ENCODE peak calls at places on chromosomes 2 and 18, in nine cellular contexts. B is suprapubic skin; S is sigmoid colon; D is AG09309; I is A549; N is CD8-positive, alpha-beta memory T cell; O is cardiac muscle cell; X is foreskin fibroblast; R is Karpas-422. J is an unnamed sample.

GRCh38 chr2:201821080-201821479 is 14.7 kb downstream of the CDK15 start:
- DNase-seq in B (no peak), S (no peak), D (no peak), I (no peak), N (no peak), O (no peak), X (no peak), R (no peak), J (no peak)

GRCh38 chr2:98899041-98899702 is 36.9 kb downstream of the CRACDL start:
- DNase-seq in B (no peak), S (peak; percentile 28), D (no peak), I (no peak), N (no peak), O (no peak), X (no peak), R (no peak), J (no peak)

GRCh38 chr2:29260151-29260772 is 145.0 kb downstream of the CLIP4 start:
- DNase-seq in B (no peak), S (peak; percentile 18), D (no peak), I (no peak), N (no peak), O (peak; percentile 57), X (peak; percentile 35), R (no peak), J (no peak)

GRCh38 chr18:57054891-57055290 is 92.0 kb upstream of the BOD1L2 start:
- DNase-seq in B (no peak), S (no peak), D (no peak), I (no peak), N (no peak), O (no peak), X (no peak), R (no peak), J (no peak)

GRCh38 chr2:185142677-185143076 is 544.3 kb downstream of the ZNF804A start:
- DNase-seq in B (no peak), S (no peak), D (no peak), I (no peak), N (no peak), O (no peak), X (no peak), R (no peak), J (no peak)

GRCh38 chr2:230953843-230954242 is 28.8 kb upstream of the GPR55 start:
- DNase-seq in B (no peak), S (no peak), D (no peak), I (no peak), N (no peak), O (no peak), X (no peak), R (no peak), J (no peak)

GRCh38 chr2:26649322-26649721 is 8.2 kb upstream of the CIB4 start:
- DNase-seq in B (no peak), S (no peak), D (peak; percentile 10), I (no peak), N (no peak), O (no peak), X (no peak), R (no peak), J (no peak)

GRCh38 chr2:55010149-55010591 is 40.1 kb downstream of the RTN4 start:
- DNase-seq in B (peak; percentile 70), S (peak; percentile 73), D (peak; percentile 11), I (peak; percentile 67), N (peak; percentile 72), O (peak; percentile 52), X (no peak), R (peak; percentile 87), J (no peak)

GRCh38 chr2:239293450-239294430 is 107.1 kb downstream of the HDAC4 start:
- DNase-seq in B (peak; percentile 51), S (peak; percentile 67), D (no peak), I (no peak), N (peak; percentile 62), O (no peak), X (no peak), R (no peak), J (no peak)

GRCh38 chr2:58063641-58064040 is 17.0 kb downstream of the VRK2 start:
- DNase-seq in B (no peak), S (no peak), D (peak; percentile 64), I (no peak), N (no peak), O (peak; percentile 72), X (peak; percentile 69), R (no peak), J (no peak)

GRCh38 chr2:23454501-23455120 is 69.6 kb downstream of the KLHL29 start:
- DNase-seq in B (no peak), S (no peak), D (no peak), I (no peak), N (no peak), O (no peak), X (no peak), R (no peak), J (no peak)

GRCh38 chr18:68555935-68556334 is 159.0 kb downstream of the TMX3 start:
- DNase-seq in B (no peak), S (no peak), D (no peak), I (no peak), N (no peak), O (no peak), X (peak; percentile 49), R (no peak), J (no peak)

GRCh38 chr18:50194623-50195532 is at the start of gene MYO5B:
- DNase-seq in B (no peak), S (no peak), D (no peak), I (peak; percentile 7), N (no peak), O (peak; percentile 2), X (no peak), R (peak; percentile 70), J (peak; percentile 20)

GRCh38 chr18:50196261-50196660 is 1.3 kb upstream of the MYO5B start:
- DNase-seq in B (no peak), S (no peak), D (no peak), I (no peak), N (no peak), O (no peak), X (no peak), R (no peak), J (no peak)

GRCh38 chr18:50193796-50194622 is 938 bp downstream of the MYO5B start:
- DNase-seq in B (peak; percentile 65), S (no peak), D (no peak), I (no peak), N (no peak), O (no peak), X (no peak), R (no peak), J (no peak)

GRCh38 chr18:50192903-50193795 is 1.8 kb downstream of the MYO5B start:
- DNase-seq in B (no peak), S (no peak), D (no peak), I (no peak), N (no peak), O (no peak), X (no peak), R (no peak), J (no peak)

GRCh38 chr18:50195689-50196088 is 742 bp upstream of the MYO5B start:
- DNase-seq in B (no peak), S (no peak), D (no peak), I (no peak), N (no peak), O (no peak), X (no peak), R (no peak), J (no peak)
- H3K4me3 ChIP-seq in B (peak overlapping the region; percentile 71), S (no peak overlapping the region), D (no peak overlapping the region), I (no peak overlapping the region), N (no peak overlapping the region), O (no peak overlapping the region), X (no peak overlapping the region), R (no peak overlapping the region), J (no peak overlapping the region)

GRCh38 chr2:226799211-226799975 is at the start of gene IRS1:
- DNase-seq in B (peak; percentile 78), S (peak; percentile 91), D (no peak), I (peak; percentile 76), N (peak; percentile 73), O (peak; percentile 92), X (peak; percentile 84), R (peak; percentile 89), J (peak; percentile 77)

GRCh38 chr2:226798422-226799210 is 1.0 kb downstream of the IRS1 start:
- DNase-seq in B (peak; percentile 77), S (no peak), D (no peak), I (peak; percentile 74), N (peak; percentile 68), O (peak; percentile 55), X (no peak), R (peak; percentile 70), J (no peak)

GRCh38 chr2:226796840-226797288 is 2.8 kb downstream of the IRS1 start:
- DNase-seq in B (peak; percentile 60), S (peak; percentile 86), D (no peak), I (no peak), N (no peak), O (no peak), X (peak; percentile 64), R (peak; percentile 50), J (no peak)

GRCh38 chr2:226797289-226797988 is 2.2 kb downstream of the IRS1 start:
- DNase-seq in B (peak; percentile 77), S (peak; percentile 87), D (no peak), I (no peak), N (peak; percentile 48), O (no peak), X (peak; percentile 75), R (no peak), J (no peak)

DNA sequence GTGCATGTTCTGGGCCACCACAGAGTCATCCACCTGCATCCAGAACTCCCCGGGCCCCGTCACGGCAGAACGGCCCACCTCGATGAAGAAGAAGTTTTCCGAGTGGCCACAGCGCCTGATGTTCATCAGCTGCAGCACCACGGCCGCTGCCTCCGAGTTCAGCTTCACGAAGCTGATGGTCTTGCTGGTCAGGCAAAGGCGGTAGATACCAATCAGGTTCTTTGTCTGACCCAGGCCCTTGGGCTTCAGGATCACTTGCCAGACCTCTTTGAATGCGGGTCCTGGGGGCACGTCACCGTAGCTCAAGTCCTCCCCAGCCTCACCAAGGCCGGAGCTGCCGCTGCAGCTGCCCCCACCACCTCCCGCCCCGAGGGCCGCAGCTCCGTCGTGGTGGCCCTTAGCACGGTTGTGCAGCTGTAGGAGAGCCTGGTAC is 1.6 kb downstream of the IRS1 start:
- DNase-seq in B (no peak), S (peak; percentile 73), D (no peak), I (no peak), N (no peak), O (no peak), X (no peak), R (no peak), J (no peak)
- H3K4me3 ChIP-seq in B (peak overlapping the region; percentile 68), S (peak overlapping the region; percentile 91), D (peak overlapping the region; percentile 85), I (peak overlapping the region; percentile 80), N (peak overlapping the region; percentile 66), O (peak overlapping the region; percentile 92), X (peak overlapping the region; percentile 67), R (peak overlapping the region; percentile 90), J (peak overlapping the region; percentile 72)

GRCh38 chr2:197310271-197310939 is at the start of gene ANKRD44:
- DNase-seq in B (peak; percentile 93), S (peak; percentile 96), D (peak; percentile 43), I (peak; percentile 83), N (peak; percentile 95), O (peak; percentile 90), X (peak; percentile 78), R (peak; percentile 94), J (peak; percentile 56)
- H3K4me3 ChIP-seq in B (peak within 1 kb of the TSS; percentile 76), S (peak within 1 kb of the TSS; percentile 63), D (peak within 1 kb of the TSS; percentile 59), I (peak within 1 kb of the TSS; percentile 97), N (peak within 1 kb of the TSS; percentile 85), O (peak within 1 kb of the TSS; percentile 74), X (peak within 1 kb of the TSS; percentile 77), R (peak within 1 kb of the TSS; percentile 86), J (peak within 1 kb of the TSS; percentile 68)

DNA sequence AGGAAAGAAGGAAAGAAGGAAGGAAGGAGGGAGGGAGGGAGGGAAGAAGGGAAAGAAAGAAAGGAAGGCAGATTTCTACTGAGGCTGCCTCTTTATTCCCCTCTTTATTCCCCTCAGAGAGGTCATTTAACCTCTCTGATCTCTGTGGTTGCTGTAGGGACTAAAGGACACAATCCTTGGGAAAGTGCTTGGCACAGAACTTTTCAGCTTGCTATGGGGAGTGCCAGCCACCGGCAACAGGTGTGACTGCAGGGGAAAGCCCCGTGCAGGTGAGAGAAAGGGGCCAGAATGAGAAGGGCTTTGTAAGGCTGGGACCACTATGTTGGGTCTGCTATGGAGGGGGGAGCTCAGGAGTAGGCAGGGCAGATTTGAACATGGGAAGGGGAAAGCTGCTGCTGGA is 27.7 kb upstream of the STEAP3 start:
- DNase-seq in B (no peak), S (no peak), D (no peak), I (no peak), N (no peak), O (no peak), X (no peak), R (no peak), J (no peak)
- H3K4me3 ChIP-seq in B (no peak overlapping the region), S (no peak overlapping the region), D (no peak overlapping the region), I (no peak overlapping the region), N (no peak overlapping the region), O (no peak overlapping the region), X (no peak overlapping the region), R (no peak overlapping the region), J (no peak overlapping the region)

J was measured in NT2/D1.